ENCODE peak calls at places on chromosomes 3 and 15, in nine cellular contexts. H is mucosa of descending colon, I is NAMALWA, C is cardiac septum, Y is B cell, V is LoVo, X is GM23248, M is A549, Q is DMS 273 treated with DMSO at 0.1 percent for 48 hours. J is an unnamed sample.

GRCh38 chr3:29605845-29606244 is 325.0 kb downstream of the RBMS3 start:
- DNase-seq in H (no peak), I (no peak), C (no peak), Y (no peak), V (no peak), X (peak), M (no peak), Q (no peak), J (no peak)

GRCh38 chr3:29381595-29381994 is 100.7 kb downstream of the RBMS3 start:
- DNase-seq in H (no peak), I (no peak), C (no peak), Y (no peak), V (no peak), X (peak), M (no peak), Q (no peak), J (no peak)

GRCh38 chr3:71718069-71718468 is 7.1 kb downstream of the EIF4E3 start:
- DNase-seq in H (no peak), I (no peak), C (no peak), Y (no peak), V (no peak), X (no peak), M (no peak), Q (no peak), J (no peak)

GRCh38 chr3:112973325-112974177 is 1.4 kb downstream of the CD200R1 start:
- DNase-seq in H (no peak), I (peak), C (no peak), Y (peak), V (no peak), X (no peak), M (no peak), Q (no peak), J (peak)

GRCh38 chr3:119395923-119396358 is 67.5 kb downstream of the TMEM39A start:
- DNase-seq in H (no peak), I (no peak), C (no peak), Y (no peak), V (no peak), X (no peak), M (no peak), Q (no peak), J (no peak)

GRCh38 chr15:54273928-54274327 is 295.7 kb downstream of the UNC13C start:
- DNase-seq in H (no peak), I (peak), C (no peak), Y (no peak), V (no peak), X (no peak), M (no peak), Q (no peak), J (peak)

GRCh38 chr15:64854526-64854925 is 12.8 kb downstream of the PLEKHO2 start:
- DNase-seq in H (no peak), I (no peak), C (no peak), Y (no peak), V (no peak), X (no peak), M (no peak), Q (no peak), J (no peak)

GRCh38 chr15:38684461-38685000 is 119.9 kb upstream of the RASGRP1 start:
- DNase-seq in H (no peak), I (no peak), C (no peak), Y (no peak), V (no peak), X (no peak), M (no peak), Q (no peak), J (no peak)

GRCh38 chr15:40407343-40407990 is 1.9 kb downstream of the IVD start:
- DNase-seq in H (no peak), I (peak), C (no peak), Y (peak), V (no peak), X (no peak), M (no peak), Q (no peak), J (peak)

GRCh38 chr3:26712211-26713026 is 89.8 kb downstream of the LRRC3B start:
- DNase-seq in H (no peak), I (peak), C (no peak), Y (peak), V (peak), X (peak), M (peak), Q (no peak), J (peak)

GRCh38 chr15:31387483-31388118 is 61.0 kb downstream of the KLF13 start:
- DNase-seq in H (no peak), I (no peak), C (peak), Y (no peak), V (peak), X (peak), M (no peak), Q (peak), J (no peak)

GRCh38 chr3:123540285-123540684 is 44.6 kb downstream of the HACD2 start:
- DNase-seq in H (no peak), I (no peak), C (no peak), Y (no peak), V (no peak), X (peak), M (no peak), Q (no peak), J (no peak)

GRCh38 chr3:182180646-182181385 is 469.1 kb downstream of the SOX2 start:
- DNase-seq in H (no peak), I (no peak), C (no peak), Y (no peak), V (no peak), X (no peak), M (no peak), Q (no peak), J (no peak)

GRCh38 chr15:40313531-40314398 is 6.0 kb upstream of the PLCB2 start:
- DNase-seq in H (no peak), I (peak), C (no peak), Y (peak), V (peak), X (peak), M (no peak), Q (no peak), J (peak)

GRCh38 chr3:114624047-114624445 is 330.2 kb downstream of the TIGIT start:
- DNase-seq in H (no peak), I (no peak), C (peak), Y (no peak), V (no peak), X (peak), M (no peak), Q (no peak), J (no peak)

GRCh38 chr3:140386357-140387100 is 291.3 kb upstream of the TRIM42 start:
- DNase-seq in H (no peak), I (no peak), C (no peak), Y (no peak), V (no peak), X (no peak), M (no peak), Q (no peak), J (no peak)

GRCh38 chr3:20669184-20669583 is 483.2 kb upstream of the SGO1 start:
- DNase-seq in H (no peak), I (no peak), C (peak), Y (no peak), V (no peak), X (peak), M (no peak), Q (peak), J (no peak)

GRCh38 chr3:72520690-72521308 is 327.4 kb downstream of the SHQ1 start:
- DNase-seq in H (no peak), I (no peak), C (no peak), Y (no peak), V (peak), X (peak), M (no peak), Q (no peak), J (no peak)

GRCh38 chr15:66879968-66880367 is 177.9 kb downstream of the SMAD6 start:
- DNase-seq in H (no peak), I (no peak), C (peak), Y (no peak), V (no peak), X (peak), M (no peak), Q (no peak), J (no peak)

GRCh38 chr3:184346480-184346879 is 9.1 kb downstream of the FAM131A start:
- DNase-seq in H (no peak), I (no peak), C (no peak), Y (no peak), V (no peak), X (no peak), M (no peak), Q (no peak), J (no peak)

J was measured in NB4.